ENCODE peak calls at places on chromosomes 7 and 10, in five cellular contexts. One of them, this sample, is unnamed.

GRCh38 chr10:47033541-47034270 is 122.5 kb downstream of the PTPN20 start:
- DNase-seq in OCI-LY7: no peak
- DNase-seq in gastrocnemius medialis: no peak
- DNase-seq in GM23338: no peak
- DNase-seq in IMR-90: no peak
- DNase-seq in this sample: no peak

GRCh38 chr7:81659697-81660395 is 110.0 kb downstream of the HGF start:
- DNase-seq in OCI-LY7: no peak
- DNase-seq in gastrocnemius medialis: no peak
- DNase-seq in GM23338: no peak
- DNase-seq in IMR-90: no peak
- DNase-seq in this sample: no peak

GRCh38 chr10:18340496-18341051 is 200.3 kb downstream of the CACNB2 start:
- DNase-seq in OCI-LY7: no peak
- DNase-seq in gastrocnemius medialis: no peak
- DNase-seq in GM23338: peak
- DNase-seq in IMR-90: peak
- DNase-seq in this sample: peak

GRCh38 chr7:101942603-101943210 is 125.3 kb downstream of the CUX1 start:
- DNase-seq in OCI-LY7: no peak
- DNase-seq in gastrocnemius medialis: no peak
- DNase-seq in GM23338: no peak
- DNase-seq in IMR-90: no peak
- DNase-seq in this sample: no peak

GRCh38 chr10:443459-443858 is 246.0 kb downstream of the DIP2C start:
- DNase-seq in OCI-LY7: no peak
- DNase-seq in gastrocnemius medialis: no peak
- DNase-seq in GM23338: no peak
- DNase-seq in IMR-90: no peak
- DNase-seq in this sample: no peak

GRCh38 chr7:100509213-100509612 is 25.5 kb downstream of the NYAP1 start:
- DNase-seq in OCI-LY7: no peak
- DNase-seq in gastrocnemius medialis: no peak
- DNase-seq in GM23338: no peak
- DNase-seq in IMR-90: peak
- DNase-seq in this sample: peak

GRCh38 chr7:79461660-79462059 is 8.2 kb upstream of the MAGI2 start:
- DNase-seq in OCI-LY7: no peak
- DNase-seq in gastrocnemius medialis: no peak
- DNase-seq in GM23338: no peak
- DNase-seq in IMR-90: peak
- DNase-seq in this sample: peak

GRCh38 chr10:3105905-3106304 is 38.6 kb downstream of the PFKP start:
- DNase-seq in OCI-LY7: no peak
- DNase-seq in gastrocnemius medialis: no peak
- DNase-seq in GM23338: no peak
- DNase-seq in IMR-90: no peak
- DNase-seq in this sample: no peak

GRCh38 chr10:127737563-127738511 is 852 bp downstream of the FOXI2 start:
- DNase-seq in OCI-LY7: no peak
- DNase-seq in gastrocnemius medialis: no peak
- DNase-seq in GM23338: peak
- DNase-seq in IMR-90: no peak
- DNase-seq in this sample: no peak

GRCh38 chr7:70571986-70572385 is 560.0 kb upstream of the GALNT17 start:
- DNase-seq in OCI-LY7: no peak
- DNase-seq in gastrocnemius medialis: no peak
- DNase-seq in GM23338: no peak
- DNase-seq in IMR-90: no peak
- DNase-seq in this sample: no peak

GRCh38 chr10:73799899-73800559 is 11.4 kb downstream of the NDST2 start:
- DNase-seq in OCI-LY7: no peak
- DNase-seq in gastrocnemius medialis: no peak
- DNase-seq in GM23338: no peak
- DNase-seq in IMR-90: no peak
- DNase-seq in this sample: no peak

GRCh38 chr10:111128331-111129167 is 51.7 kb downstream of the ADRA2A start:
- DNase-seq in OCI-LY7: no peak
- DNase-seq in gastrocnemius medialis: peak
- DNase-seq in GM23338: no peak
- DNase-seq in IMR-90: peak
- DNase-seq in this sample: no peak

GRCh38 chr7:46011059-46011458 is 90.0 kb upstream of the IGFBP3 start:
- DNase-seq in OCI-LY7: no peak
- DNase-seq in gastrocnemius medialis: no peak
- DNase-seq in GM23338: peak
- DNase-seq in IMR-90: no peak
- DNase-seq in this sample: no peak

GRCh38 chr7:80385512-80385911 is 126.4 kb downstream of the GNAT3 start:
- DNase-seq in OCI-LY7: no peak
- DNase-seq in gastrocnemius medialis: no peak
- DNase-seq in GM23338: no peak
- DNase-seq in IMR-90: no peak
- DNase-seq in this sample: peak

GRCh38 chr7:3559178-3559765 is 258.2 kb downstream of the SDK1 start:
- DNase-seq in OCI-LY7: no peak
- DNase-seq in gastrocnemius medialis: peak
- DNase-seq in GM23338: no peak
- DNase-seq in IMR-90: peak
- DNase-seq in this sample: peak

GRCh38 chr7:98874942-98875341 is 3.4 kb upstream of the TRRAP start:
- DNase-seq in OCI-LY7: no peak
- DNase-seq in gastrocnemius medialis: no peak
- DNase-seq in GM23338: no peak
- DNase-seq in IMR-90: no peak
- DNase-seq in this sample: no peak

GRCh38 chr7:100949931-100950443 is 653 bp downstream of the MUC3A start:
- DNase-seq in OCI-LY7: no peak
- DNase-seq in gastrocnemius medialis: no peak
- DNase-seq in GM23338: no peak
- DNase-seq in IMR-90: no peak
- DNase-seq in this sample: no peak

GRCh38 chr10:96917628-96918027 is 85.5 kb downstream of the LCOR start:
- DNase-seq in OCI-LY7: no peak
- DNase-seq in gastrocnemius medialis: no peak
- DNase-seq in GM23338: no peak
- DNase-seq in IMR-90: no peak
- DNase-seq in this sample: no peak

GRCh38 chr7:96996111-96996936 is 9.0 kb upstream of the DLX6 start:
- DNase-seq in OCI-LY7: no peak
- DNase-seq in gastrocnemius medialis: no peak
- DNase-seq in GM23338: peak
- DNase-seq in IMR-90: no peak
- DNase-seq in this sample: no peak

GRCh38 chr10:33193057-33193866 is 141.2 kb downstream of the NRP1 start:
- DNase-seq in OCI-LY7: peak
- DNase-seq in gastrocnemius medialis: peak
- DNase-seq in GM23338: peak
- DNase-seq in IMR-90: peak
- DNase-seq in this sample: peak

GRCh38 chr7:8115547-8116402 is 146.2 kb downstream of the ICA1 start:
- DNase-seq in OCI-LY7: peak
- DNase-seq in gastrocnemius medialis: no peak
- DNase-seq in GM23338: no peak
- DNase-seq in IMR-90: no peak
- DNase-seq in this sample: no peak

GRCh38 chr7:75762350-75762917 is 9.6 kb downstream of the CCL26 start:
- DNase-seq in OCI-LY7: peak
- DNase-seq in gastrocnemius medialis: no peak
- DNase-seq in GM23338: peak
- DNase-seq in IMR-90: peak
- DNase-seq in this sample: peak

GRCh38 chr7:91230100-91230499 is 34.1 kb upstream of the FZD1 start:
- DNase-seq in OCI-LY7: no peak
- DNase-seq in gastrocnemius medialis: no peak
- DNase-seq in GM23338: no peak
- DNase-seq in IMR-90: no peak
- DNase-seq in this sample: no peak

GRCh38 chr10:99682752-99683151 is 23.4 kb downstream of the ENTPD7 start:
- DNase-seq in OCI-LY7: peak
- DNase-seq in gastrocnemius medialis: no peak
- DNase-seq in GM23338: peak
- DNase-seq in IMR-90: no peak
- DNase-seq in this sample: peak

GRCh38 chr10:80075781-80076180 is 2.7 kb upstream of the TMEM254 start:
- DNase-seq in OCI-LY7: no peak
- DNase-seq in gastrocnemius medialis: no peak
- DNase-seq in GM23338: no peak
- DNase-seq in IMR-90: peak
- DNase-seq in this sample: peak

GRCh38 chr10:101134299-101135127 is 3.4 kb downstream of the TLX1 start:
- DNase-seq in OCI-LY7: no peak
- DNase-seq in gastrocnemius medialis: no peak
- DNase-seq in GM23338: no peak
- DNase-seq in IMR-90: no peak
- DNase-seq in this sample: no peak

GRCh38 chr7:13421779-13422178 is 567.7 kb downstream of the ETV1 start:
- DNase-seq in OCI-LY7: no peak
- DNase-seq in gastrocnemius medialis: no peak
- DNase-seq in GM23338: no peak
- DNase-seq in IMR-90: no peak
- DNase-seq in this sample: no peak

GRCh38 chr7:104089622-104090021 is 100.2 kb upstream of the RELN start:
- DNase-seq in OCI-LY7: no peak
- DNase-seq in gastrocnemius medialis: no peak
- DNase-seq in GM23338: no peak
- DNase-seq in IMR-90: no peak
- DNase-seq in this sample: no peak

GRCh38 chr7:15685358-15686181 is 913 bp downstream of the MEOX2 start:
- DNase-seq in OCI-LY7: no peak
- DNase-seq in gastrocnemius medialis: peak
- DNase-seq in GM23338: peak
- DNase-seq in IMR-90: peak
- DNase-seq in this sample: peak

GRCh38 chr10:125562737-125563136 is 120.2 kb downstream of the TEX36 start:
- DNase-seq in OCI-LY7: no peak
- DNase-seq in gastrocnemius medialis: no peak
- DNase-seq in GM23338: peak
- DNase-seq in IMR-90: no peak
- DNase-seq in this sample: no peak

GRCh38 chr7:101848168-101848951 is 30.9 kb downstream of the CUX1 start:
- DNase-seq in OCI-LY7: no peak
- DNase-seq in gastrocnemius medialis: no peak
- DNase-seq in GM23338: no peak
- DNase-seq in IMR-90: no peak
- DNase-seq in this sample: no peak

GRCh38 chr7:65820287-65820950 is 52.5 kb upstream of the VKORC1L1 start:
- DNase-seq in OCI-LY7: no peak
- DNase-seq in gastrocnemius medialis: no peak
- DNase-seq in GM23338: peak
- DNase-seq in IMR-90: no peak
- DNase-seq in this sample: peak

GRCh38 chr10:69179089-69179742 is 818 bp upstream of the SUPV3L1 start:
- DNase-seq in OCI-LY7: no peak
- DNase-seq in gastrocnemius medialis: peak
- DNase-seq in GM23338: no peak
- DNase-seq in IMR-90: no peak
- DNase-seq in this sample: no peak

GRCh38 chr10:29237786-29238185 is 51.1 kb upstream of the LYZL1 start:
- DNase-seq in OCI-LY7: no peak
- DNase-seq in gastrocnemius medialis: no peak
- DNase-seq in GM23338: no peak
- DNase-seq in IMR-90: no peak
- DNase-seq in this sample: no peak

GRCh38 chr10:132115736-132116135 is 50.0 kb downstream of the JAKMIP3 start:
- DNase-seq in OCI-LY7: no peak
- DNase-seq in gastrocnemius medialis: no peak
- DNase-seq in GM23338: no peak
- DNase-seq in IMR-90: peak
- DNase-seq in this sample: peak

GRCh38 chr7:135923700-135924261 is 53.4 kb downstream of the MTPN start:
- DNase-seq in OCI-LY7: no peak
- DNase-seq in gastrocnemius medialis: no peak
- DNase-seq in GM23338: no peak
- DNase-seq in IMR-90: peak
- DNase-seq in this sample: peak

GRCh38 chr10:72109619-72110215 is 21.4 kb upstream of the SPOCK2 start:
- DNase-seq in OCI-LY7: no peak
- DNase-seq in gastrocnemius medialis: no peak
- DNase-seq in GM23338: no peak
- DNase-seq in IMR-90: no peak
- DNase-seq in this sample: no peak
- H3K4me3 ChIP-seq in OCI-LY7: no peak
- H3K4me3 ChIP-seq in gastrocnemius medialis: no peak
- H3K4me3 ChIP-seq in GM23338: no peak
- H3K4me3 ChIP-seq in IMR-90: no peak
- H3K4me3 ChIP-seq in this sample: no peak

GRCh38 chr7:22726345-22726848 is 603 bp upstream of the IL6 start:
- DNase-seq in OCI-LY7: peak
- DNase-seq in gastrocnemius medialis: peak
- DNase-seq in GM23338: peak
- DNase-seq in IMR-90: peak
- DNase-seq in this sample: peak
- H3K4me3 ChIP-seq in OCI-LY7: no peak
- H3K4me3 ChIP-seq in gastrocnemius medialis: peak
- H3K4me3 ChIP-seq in GM23338: peak
- H3K4me3 ChIP-seq in IMR-90: no peak
- H3K4me3 ChIP-seq in this sample: peak

GRCh38 chr7:157692156-157693011 is 355.6 kb downstream of the DNAJB6 start:
- DNase-seq in OCI-LY7: no peak
- DNase-seq in gastrocnemius medialis: no peak
- DNase-seq in GM23338: no peak
- DNase-seq in IMR-90: no peak
- DNase-seq in this sample: no peak
- H3K4me3 ChIP-seq in OCI-LY7: no peak
- H3K4me3 ChIP-seq in gastrocnemius medialis: no peak
- H3K4me3 ChIP-seq in GM23338: peak
- H3K4me3 ChIP-seq in IMR-90: no peak
- H3K4me3 ChIP-seq in this sample: no peak

GRCh38 chr7:27164381-27165088 is 802 bp downstream of the HOXA9 start:
- DNase-seq in OCI-LY7: no peak
- DNase-seq in gastrocnemius medialis: peak
- DNase-seq in GM23338: peak
- DNase-seq in IMR-90: no peak
- DNase-seq in this sample: no peak
- H3K4me3 ChIP-seq in OCI-LY7: no peak
- H3K4me3 ChIP-seq in gastrocnemius medialis: peak
- H3K4me3 ChIP-seq in GM23338: peak
- H3K4me3 ChIP-seq in IMR-90: peak
- H3K4me3 ChIP-seq in this sample: no peak

DNA sequence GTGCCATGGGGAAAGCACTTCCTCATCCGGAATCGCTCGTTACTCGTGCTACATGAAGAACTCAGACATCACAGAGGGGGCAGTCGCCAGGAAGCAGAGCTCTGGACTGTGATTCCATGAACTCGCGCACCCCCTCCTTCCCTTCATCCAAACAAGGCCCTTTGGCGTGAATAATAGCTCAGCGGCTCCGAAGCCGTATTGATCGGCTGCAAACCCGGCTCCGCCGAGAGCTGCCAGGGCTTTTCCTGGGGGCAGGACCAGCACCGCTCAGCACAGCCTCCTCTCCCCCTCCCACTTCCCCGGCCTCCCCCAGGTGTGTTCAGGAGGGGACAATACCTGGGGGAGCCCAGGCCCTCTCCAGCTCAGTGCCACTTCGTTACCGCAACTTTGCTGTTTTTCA is 129.0 kb upstream of the TCF7L2 start:
- DNase-seq in OCI-LY7: no peak
- DNase-seq in gastrocnemius medialis: no peak
- DNase-seq in GM23338: no peak
- DNase-seq in IMR-90: no peak
- DNase-seq in this sample: no peak
- H3K4me3 ChIP-seq in OCI-LY7: no peak
- H3K4me3 ChIP-seq in gastrocnemius medialis: no peak
- H3K4me3 ChIP-seq in GM23338: no peak
- H3K4me3 ChIP-seq in IMR-90: no peak
- H3K4me3 ChIP-seq in this sample: no peak